ENCODE peak calls at places on chromosome 13, in nine cellular contexts. P, E, L, V, U, J, S, I and R are unnamed samples.

GRCh38 chr13:107438251-107438650 is 777.1 kb downstream of the LIG4 start:
- DNase-seq in P (no peak), E (no peak), L (no peak), V (no peak), U (no peak), J (no peak), S (no peak), I (no peak), R (no peak)

GRCh38 chr13:84912720-84913119 is 886.5 kb downstream of the SLITRK6 start:
- DNase-seq in P (no peak), E (no peak), L (no peak), V (no peak), U (no peak), J (no peak), S (no peak), I (no peak), R (no peak)

GRCh38 chr13:36143768-36144167 is 12.6 kb upstream of the DCLK1 start:
- DNase-seq in P (no peak), E (no peak), L (no peak), V (no peak), U (no peak), J (no peak), S (no peak), I (no peak), R (no peak)

GRCh38 chr13:110820311-110820710 is 94.6 kb downstream of the ANKRD10 start:
- DNase-seq in P (no peak), E (no peak), L (no peak), V (no peak), U (no peak), J (no peak), S (no peak), I (no peak), R (no peak)

GRCh38 chr13:31200636-31200970 is 828 bp downstream of the B3GLCT start:
- DNase-seq in P (peak; percentile 9), E (no peak), L (peak; percentile 7), V (peak; percentile 66), U (peak; percentile 30), J (peak; percentile 75), S (peak; percentile 36), I (peak; percentile 44), R (peak; percentile 21)

GRCh38 chr13:33110713-33111413 is 94.6 kb downstream of the KL start:
- DNase-seq in P (no peak), E (no peak), L (no peak), V (no peak), U (no peak), J (no peak), S (peak; percentile 57), I (no peak), R (peak; percentile 71)

GRCh38 chr13:64078025-64078424 is 2662.4 kb upstream of the PCDH20 start:
- DNase-seq in P (no peak), E (no peak), L (no peak), V (no peak), U (no peak), J (no peak), S (no peak), I (no peak), R (no peak)

GRCh38 chr13:39410089-39410901 is 192.7 kb downstream of the LHFPL6 start:
- DNase-seq in P (no peak), E (peak; percentile 12), L (no peak), V (no peak), U (no peak), J (no peak), S (peak; percentile 92), I (no peak), R (peak; percentile 66)

GRCh38 chr13:36413161-36413560 is 19.1 kb upstream of the CCNA1 start:
- DNase-seq in P (no peak), E (no peak), L (no peak), V (no peak), U (no peak), J (no peak), S (no peak), I (no peak), R (no peak)

GRCh38 chr13:99417821-99418662 is 83.2 kb upstream of the TM9SF2 start:
- DNase-seq in P (no peak), E (no peak), L (no peak), V (no peak), U (no peak), J (no peak), S (no peak), I (no peak), R (no peak)

GRCh38 chr13:106986033-106986484 is 418.1 kb upstream of the ARGLU1 start:
- DNase-seq in P (no peak), E (no peak), L (peak; percentile 1), V (no peak), U (no peak), J (peak; percentile 46), S (no peak), I (no peak), R (no peak)

GRCh38 chr13:113855931-113856715 is 7.8 kb downstream of the GAS6 start:
- DNase-seq in P (no peak), E (no peak), L (no peak), V (no peak), U (no peak), J (no peak), S (no peak), I (no peak), R (no peak)

GRCh38 chr13:108120332-108120731 is 95.0 kb downstream of the LIG4 start:
- DNase-seq in P (no peak), E (no peak), L (no peak), V (no peak), U (no peak), J (no peak), S (no peak), I (peak; percentile 63), R (peak; percentile 48)

GRCh38 chr13:32168136-32168535 is 136.6 kb downstream of the FRY start:
- DNase-seq in P (no peak), E (no peak), L (no peak), V (no peak), U (no peak), J (no peak), S (no peak), I (no peak), R (no peak)

GRCh38 chr13:19591864-19592263 is 30.5 kb upstream of the TPTE2 start:
- DNase-seq in P (no peak), E (no peak), L (no peak), V (no peak), U (no peak), J (no peak), S (no peak), I (no peak), R (no peak)

GRCh38 chr13:35139591-35139990 is 197.5 kb downstream of the NBEA start:
- DNase-seq in P (no peak), E (no peak), L (peak; percentile 24), V (no peak), U (no peak), J (no peak), S (peak; percentile 62), I (no peak), R (peak; percentile 74)

GRCh38 chr13:24050292-24050711 is 110.2 kb upstream of the SPATA13 start:
- DNase-seq in P (no peak), E (peak; percentile 37), L (peak; percentile 82), V (no peak), U (no peak), J (no peak), S (peak; percentile 75), I (peak; percentile 54), R (peak; percentile 71)

GRCh38 chr13:81540777-81541176 is 1199.9 kb upstream of the SPRY2 start:
- DNase-seq in P (no peak), E (no peak), L (no peak), V (no peak), U (no peak), J (peak; percentile 45), S (peak; percentile 6), I (no peak), R (peak; percentile 18)

GRCh38 chr13:41231786-41232185 is 31.6 kb downstream of the MTRF1 start:
- DNase-seq in P (no peak), E (no peak), L (peak; percentile 40), V (no peak), U (no peak), J (peak; percentile 25), S (peak; percentile 51), I (peak; percentile 25), R (no peak)

GRCh38 chr13:87810391-87810801 is 139.2 kb downstream of the SLITRK5 start:
- DNase-seq in P (no peak), E (no peak), L (no peak), V (no peak), U (no peak), J (peak; percentile 10), S (no peak), I (peak; percentile 2), R (no peak)

GRCh38 chr13:109355875-109356428 is 430.4 kb downstream of the IRS2 start:
- DNase-seq in P (no peak), E (no peak), L (no peak), V (no peak), U (no peak), J (no peak), S (no peak), I (no peak), R (no peak)

GRCh38 chr13:67390462-67391093 is 160.4 kb upstream of the PCDH9 start:
- DNase-seq in P (no peak), E (no peak), L (peak; percentile 65), V (no peak), U (no peak), J (no peak), S (peak; percentile 80), I (no peak), R (peak; percentile 73)

GRCh38 chr13:103130681-103131210 is 64.5 kb upstream of the SLC10A2 start:
- DNase-seq in P (no peak), E (no peak), L (no peak), V (no peak), U (no peak), J (peak; percentile 19), S (no peak), I (no peak), R (no peak)